ENCODE peak calls at places on chromosome 21, in four cellular contexts. C, S, W and K are unnamed samples.

GRCh38 chr21:17351766-17352165 is 161.1 kb upstream of the CXADR start:
- DNase-seq in C (no peak), S (no peak), W (no peak), K (no peak)

GRCh38 chr21:19181604-19182140 is 778.1 kb upstream of the TMPRSS15 start:
- DNase-seq in C (no peak), S (no peak), W (no peak), K (no peak)

GRCh38 chr21:43981871-43982210 is 30.3 kb upstream of the TRAPPC10 start:
- DNase-seq in C (no peak), S (no peak), W (no peak), K (no peak)

GRCh38 chr21:17050156-17050555 is 462.7 kb upstream of the CXADR start:
- DNase-seq in C (no peak), S (peak), W (peak), K (no peak)

GRCh38 chr21:41641821-41642368 is 125.0 kb downstream of the RIPK4 start:
- DNase-seq in C (peak), S (no peak), W (peak), K (peak)

GRCh38 chr21:27646691-27647090 is 679.8 kb upstream of the ADAMTS5 start:
- DNase-seq in C (no peak), S (no peak), W (no peak), K (no peak)

GRCh38 chr21:16509466-16509865 is 779.7 kb downstream of the USP25 start:
- DNase-seq in C (no peak), S (no peak), W (peak), K (no peak)

GRCh38 chr21:41758550-41758949 is 8.3 kb downstream of the RIPK4 start:
- DNase-seq in C (no peak), S (no peak), W (no peak), K (no peak)

GRCh38 chr21:27802816-27803475 is 836.1 kb upstream of the ADAMTS5 start:
- DNase-seq in C (no peak), S (peak), W (peak), K (no peak)

GRCh38 chr21:45860493-45861155 is 120.9 kb upstream of the COL6A1 start:
- DNase-seq in C (no peak), S (no peak), W (no peak), K (peak)

GRCh38 chr21:35637431-35637830 is 422.9 kb downstream of the SETD4 start:
- DNase-seq in C (no peak), S (no peak), W (peak), K (no peak)

GRCh38 chr21:34673006-34673405 is 4.2 kb downstream of the CLIC6 start:
- DNase-seq in C (no peak), S (no peak), W (no peak), K (no peak)

GRCh38 chr21:42312626-42313104 is 2.5 kb downstream of the TFF3 start:
- DNase-seq in C (no peak), S (no peak), W (no peak), K (peak)

GRCh38 chr21:34762761-34763160 is 94.0 kb downstream of the CLIC6 start:
- DNase-seq in C (peak), S (no peak), W (peak), K (no peak)

GRCh38 chr21:36188081-36188681 is 31.6 kb downstream of the DOP1B start:
- DNase-seq in C (no peak), S (no peak), W (no peak), K (peak)

GRCh38 chr21:22352088-22352487 is 1353.9 kb downstream of the NCAM2 start:
- DNase-seq in C (no peak), S (no peak), W (no peak), K (no peak)

GRCh38 chr21:46118305-46118870 is 20.5 kb downstream of the COL6A2 start:
- DNase-seq in C (no peak), S (no peak), W (no peak), K (peak)

GRCh38 chr21:32412162-32412997 is at the start of gene EVA1C:
- DNase-seq in C (no peak), S (peak), W (peak), K (peak)

GRCh38 chr21:26941436-26941835 is 25.5 kb downstream of the ADAMTS5 start:
- DNase-seq in C (no peak), S (no peak), W (peak), K (no peak)

GRCh38 chr21:35045539-35046222 is 3.4 kb downstream of the RUNX1 start:
- DNase-seq in C (no peak), S (no peak), W (no peak), K (no peak)

GRCh38 chr21:24046816-24047443 is 1560.4 kb downstream of the MRPL39 start:
- DNase-seq in C (no peak), S (no peak), W (no peak), K (no peak)

GRCh38 chr21:29018540-29018939 is 609 bp downstream of the RWDD2B start:
- DNase-seq in C (no peak), S (no peak), W (no peak), K (no peak)

GRCh38 chr21:45869121-45870007 is 112.2 kb upstream of the COL6A1 start:
- DNase-seq in C (peak), S (no peak), W (peak), K (peak)

GRCh38 chr21:40797881-40798280 is 49.1 kb downstream of the DSCAM start:
- DNase-seq in C (no peak), S (no peak), W (peak), K (no peak)

GRCh38 chr21:34603002-34603709 is 11.8 kb downstream of the RCAN1 start:
- DNase-seq in C (peak), S (peak), W (peak), K (peak)

GRCh38 chr21:26067836-26068401 is 102.7 kb downstream of the APP start:
- DNase-seq in C (peak), S (no peak), W (no peak), K (no peak)

GRCh38 chr21:45602106-45602505 is 41.4 kb upstream of the PCBP3 start:
- DNase-seq in C (no peak), S (no peak), W (no peak), K (peak)